ENCODE peak calls at places on chromosomes 3 and 15, in four cellular contexts. Q is hypothalamus, D is naive B cell, N is neural crest cell. E is an unnamed sample.

GRCh38 chr3:13009132-13009945 is 63.9 kb downstream of the IQSEC1 start:
- DNase-seq in D (peak; percentile 86), Q (peak; percentile 24), N (no peak), E (no peak)

GRCh38 chr3:172749201-172749965 is 1.1 kb upstream of the ECT2 start:
- DNase-seq in N (no peak), Q (no peak), D (no peak), E (peak; percentile 47)

GRCh38 chr3:195451373-195452000 is 8.7 kb upstream of the ACAP2 start:
- DNase-seq in Q (no peak), N (no peak), D (no peak), E (no peak)

GRCh38 chr15:50244959-50245624 is 20.4 kb downstream of the HDC start:
- DNase-seq in Q (no peak), D (no peak), N (no peak), E (no peak)

GRCh38 chr3:105823149-105823866 is 45.5 kb downstream of the CBLB start:
- DNase-seq in N (no peak), D (no peak), Q (no peak), E (no peak)

GRCh38 chr15:63466378-63467192 is 37.8 kb upstream of the USP3 start:
- DNase-seq in N (peak; percentile 52), D (peak; percentile 71), Q (peak; percentile 42), E (peak; percentile 81)

GRCh38 chr15:63212050-63212973 is 22.9 kb downstream of the RAB8B start:
- DNase-seq in D (no peak), Q (no peak), N (no peak), E (no peak)

GRCh38 chr3:159828542-159828943 is 160.1 kb upstream of the IL12A start:
- DNase-seq in Q (no peak), N (no peak), D (no peak), E (no peak)

GRCh38 chr15:40859206-40859851 is 14.7 kb downstream of the RHOV start:
- DNase-seq in N (peak; percentile 87), Q (peak; percentile 44), D (peak; percentile 69), E (peak; percentile 67)

GRCh38 chr3:13532661-13533060 is 16.3 kb upstream of the FBLN2 start:
- DNase-seq in N (no peak), Q (no peak), D (no peak), E (no peak)

GRCh38 chr15:40266828-40267304 is 16.0 kb downstream of the ANKRD63 start:
- DNase-seq in N (no peak), Q (no peak), D (no peak), E (no peak)

E was measured in HuH-7.